ENCODE peak calls at places on chromosomes 11 and 22, in five cellular contexts. R, A, V, P and U are unnamed samples.

GRCh38 chr22:44658371-44658953 is 43.5 kb upstream of the PRR5 start:
- DNase-seq in A (peak; percentile 90), V (no peak), R (no peak), P (peak; percentile 60), U (no peak)

GRCh38 chr11:94813436-94813720 is 45.2 kb downstream of the AMOTL1 start:
- DNase-seq in R (no peak), P (no peak), A (no peak), V (no peak), U (no peak)

GRCh38 chr11:48043111-48043997 is 63.0 kb downstream of the PTPRJ start:
- DNase-seq in A (no peak), P (peak; percentile 61), R (no peak), V (no peak), U (no peak)

GRCh38 chr11:126544311-126545056 is 189.0 kb downstream of the ST3GAL4 start:
- DNase-seq in P (no peak), V (no peak), R (peak; percentile 68), A (peak; percentile 28), U (peak; percentile 28)

GRCh38 chr11:67373916-67374570 is 645 bp upstream of the CLCF1 start:
- DNase-seq in R (peak; percentile 47), P (peak; percentile 89), A (peak; percentile 94), V (peak; percentile 70), U (no peak)

GRCh38 chr22:47100019-47100418 is 337.6 kb downstream of the TBC1D22A start:
- DNase-seq in R (no peak), P (no peak), V (no peak), A (no peak), U (no peak)

GRCh38 chr11:130102457-130103249 is 33.0 kb downstream of the APLP2 start:
- DNase-seq in R (no peak), V (no peak), A (no peak), P (no peak), U (no peak)

GRCh38 chr11:3101921-3102640 is 44.9 kb upstream of the CARS1 start:
- DNase-seq in R (no peak), P (peak; percentile 40), V (no peak), A (no peak), U (no peak)

GRCh38 chr22:35834080-35834479 is 116.4 kb downstream of the APOL5 start:
- DNase-seq in A (no peak), P (no peak), V (no peak), R (no peak), U (no peak)

GRCh38 chr11:118059231-118059940 is 17.5 kb upstream of the TMPRSS4 start:
- DNase-seq in A (no peak), V (no peak), R (no peak), P (peak; percentile 40), U (no peak)